ENCODE peak calls at places on chromosomes 11 and 22, in eight cellular contexts. One of them, this sample, is unnamed.

GRCh38 chr22:35131423-35132050 is 65.6 kb downstream of the ISX start:
- DNase-seq in aorta: no peak
- DNase-seq in sigmoid colon: no peak
- DNase-seq in endothelial cell of umbilical vein: no peak
- DNase-seq in heart right ventricle: no peak
- DNase-seq in Panc1: no peak
- DNase-seq in foreskin keratinocyte: no peak
- DNase-seq in pancreas: no peak
- DNase-seq in this sample: no peak

GRCh38 chr11:130945945-130946344 is 29.7 kb upstream of the SNX19 start:
- DNase-seq in sigmoid colon: peak; percentile 74
- DNase-seq in aorta: peak; percentile 84
- DNase-seq in pancreas: no peak
- DNase-seq in Panc1: no peak
- DNase-seq in endothelial cell of umbilical vein: no peak
- DNase-seq in foreskin keratinocyte: no peak
- DNase-seq in heart right ventricle: peak; percentile 26
- DNase-seq in this sample: no peak

GRCh38 chr11:83006877-83007330 is 64.8 kb downstream of the RAB30 start:
- DNase-seq in endothelial cell of umbilical vein: no peak
- DNase-seq in pancreas: no peak
- DNase-seq in Panc1: no peak
- DNase-seq in foreskin keratinocyte: no peak
- DNase-seq in sigmoid colon: no peak
- DNase-seq in heart right ventricle: no peak
- DNase-seq in aorta: no peak
- DNase-seq in this sample: no peak

GRCh38 chr11:116454020-116454645 is 318.7 kb downstream of the BUD13 start:
- DNase-seq in heart right ventricle: no peak
- DNase-seq in endothelial cell of umbilical vein: peak; percentile 65
- DNase-seq in pancreas: no peak
- DNase-seq in foreskin keratinocyte: no peak
- DNase-seq in Panc1: peak; percentile 25
- DNase-seq in aorta: no peak
- DNase-seq in sigmoid colon: peak; percentile 75
- DNase-seq in this sample: peak; percentile 48

GRCh38 chr22:17234144-17234623 is 14.9 kb upstream of the ADA2 start:
- DNase-seq in heart right ventricle: no peak
- DNase-seq in Panc1: no peak
- DNase-seq in pancreas: no peak
- DNase-seq in foreskin keratinocyte: no peak
- DNase-seq in endothelial cell of umbilical vein: no peak
- DNase-seq in aorta: peak; percentile 38
- DNase-seq in sigmoid colon: no peak
- DNase-seq in this sample: peak; percentile 49

GRCh38 chr11:78576549-78577097 is 2.0 kb upstream of the NARS2 start:
- DNase-seq in foreskin keratinocyte: no peak
- DNase-seq in heart right ventricle: no peak
- DNase-seq in pancreas: no peak
- DNase-seq in endothelial cell of umbilical vein: peak; percentile 17
- DNase-seq in aorta: no peak
- DNase-seq in Panc1: no peak
- DNase-seq in sigmoid colon: no peak
- DNase-seq in this sample: no peak

GRCh38 chr11:3152471-3153110 is 12.5 kb downstream of the OSBPL5 start:
- DNase-seq in endothelial cell of umbilical vein: no peak
- DNase-seq in heart right ventricle: peak; percentile 8
- DNase-seq in aorta: no peak
- DNase-seq in foreskin keratinocyte: no peak
- DNase-seq in sigmoid colon: no peak
- DNase-seq in Panc1: no peak
- DNase-seq in pancreas: peak; percentile 23
- DNase-seq in this sample: no peak

GRCh38 chr22:24996420-24996952 is 44.0 kb downstream of the KIAA1671 start:
- DNase-seq in foreskin keratinocyte: no peak
- DNase-seq in Panc1: no peak
- DNase-seq in aorta: no peak
- DNase-seq in pancreas: no peak
- DNase-seq in sigmoid colon: no peak
- DNase-seq in endothelial cell of umbilical vein: peak; percentile 48
- DNase-seq in heart right ventricle: no peak
- DNase-seq in this sample: peak; percentile 93

GRCh38 chr11:92852203-92852602 is 117.2 kb upstream of the MTNR1B start:
- DNase-seq in sigmoid colon: no peak
- DNase-seq in pancreas: no peak
- DNase-seq in endothelial cell of umbilical vein: no peak
- DNase-seq in Panc1: no peak
- DNase-seq in foreskin keratinocyte: no peak
- DNase-seq in aorta: no peak
- DNase-seq in heart right ventricle: no peak
- DNase-seq in this sample: no peak

GRCh38 chr11:77407613-77408012 is 66.3 kb downstream of the PAK1 start:
- DNase-seq in endothelial cell of umbilical vein: peak; percentile 96
- DNase-seq in heart right ventricle: no peak
- DNase-seq in pancreas: no peak
- DNase-seq in Panc1: peak; percentile 94
- DNase-seq in foreskin keratinocyte: peak; percentile 44
- DNase-seq in aorta: peak; percentile 76
- DNase-seq in sigmoid colon: no peak
- DNase-seq in this sample: peak; percentile 11

GRCh38 chr11:12008790-12009616 is 577 bp upstream of the DKK3 start:
- DNase-seq in foreskin keratinocyte: no peak
- DNase-seq in sigmoid colon: peak; percentile 76
- DNase-seq in pancreas: peak; percentile 65
- DNase-seq in heart right ventricle: peak; percentile 68
- DNase-seq in endothelial cell of umbilical vein: peak; percentile 69
- DNase-seq in Panc1: no peak
- DNase-seq in aorta: peak; percentile 85
- DNase-seq in this sample: peak; percentile 71

GRCh38 chr11:46345131-46345597 is 2.1 kb upstream of the DGKZ start:
- DNase-seq in heart right ventricle: peak; percentile 71
- DNase-seq in pancreas: no peak
- DNase-seq in endothelial cell of umbilical vein: peak; percentile 54
- DNase-seq in aorta: no peak
- DNase-seq in Panc1: no peak
- DNase-seq in sigmoid colon: no peak
- DNase-seq in foreskin keratinocyte: peak; percentile 76
- DNase-seq in this sample: no peak

GRCh38 chr22:22881116-22882032 is 6.2 kb upstream of the IGLL5 start:
- DNase-seq in pancreas: no peak
- DNase-seq in heart right ventricle: no peak
- DNase-seq in foreskin keratinocyte: no peak
- DNase-seq in Panc1: no peak
- DNase-seq in sigmoid colon: no peak
- DNase-seq in endothelial cell of umbilical vein: no peak
- DNase-seq in aorta: no peak
- DNase-seq in this sample: no peak

GRCh38 chr11:116981216-116981887 is 116.9 kb downstream of the SIK3 start:
- DNase-seq in aorta: no peak
- DNase-seq in pancreas: no peak
- DNase-seq in endothelial cell of umbilical vein: no peak
- DNase-seq in Panc1: no peak
- DNase-seq in sigmoid colon: no peak
- DNase-seq in foreskin keratinocyte: no peak
- DNase-seq in heart right ventricle: no peak
- DNase-seq in this sample: no peak

GRCh38 chr11:94151903-94152677 is 23.4 kb downstream of the PANX1 start:
- DNase-seq in aorta: no peak
- DNase-seq in Panc1: peak; percentile 76
- DNase-seq in sigmoid colon: no peak
- DNase-seq in foreskin keratinocyte: peak; percentile 87
- DNase-seq in heart right ventricle: no peak
- DNase-seq in endothelial cell of umbilical vein: peak; percentile 81
- DNase-seq in pancreas: no peak
- DNase-seq in this sample: peak; percentile 67

GRCh38 chr11:121508449-121508848 is 55.7 kb upstream of the SORL1-AS1 start:
- DNase-seq in pancreas: no peak
- DNase-seq in foreskin keratinocyte: no peak
- DNase-seq in sigmoid colon: no peak
- DNase-seq in heart right ventricle: no peak
- DNase-seq in endothelial cell of umbilical vein: no peak
- DNase-seq in aorta: no peak
- DNase-seq in Panc1: no peak
- DNase-seq in this sample: no peak

GRCh38 chr11:90288207-90288821 is 65.5 kb upstream of the CHORDC1 start:
- DNase-seq in pancreas: no peak
- DNase-seq in Panc1: peak; percentile 5
- DNase-seq in heart right ventricle: no peak
- DNase-seq in endothelial cell of umbilical vein: peak; percentile 41
- DNase-seq in foreskin keratinocyte: peak; percentile 1
- DNase-seq in aorta: no peak
- DNase-seq in sigmoid colon: no peak
- DNase-seq in this sample: peak; percentile 48

GRCh38 chr11:93005239-93005638 is 35.8 kb downstream of the MTNR1B start:
- DNase-seq in foreskin keratinocyte: peak; percentile 72
- DNase-seq in endothelial cell of umbilical vein: no peak
- DNase-seq in heart right ventricle: no peak
- DNase-seq in sigmoid colon: no peak
- DNase-seq in aorta: no peak
- DNase-seq in Panc1: no peak
- DNase-seq in pancreas: no peak
- DNase-seq in this sample: no peak

GRCh38 chr11:109208116-109208515 is 213.9 kb upstream of the C11orf87 start:
- DNase-seq in foreskin keratinocyte: no peak
- DNase-seq in aorta: no peak
- DNase-seq in heart right ventricle: no peak
- DNase-seq in endothelial cell of umbilical vein: no peak
- DNase-seq in sigmoid colon: no peak
- DNase-seq in pancreas: no peak
- DNase-seq in Panc1: no peak
- DNase-seq in this sample: no peak

GRCh38 chr11:30552839-30553238 is 33.3 kb downstream of the MPPED2 start:
- DNase-seq in endothelial cell of umbilical vein: no peak
- DNase-seq in Panc1: no peak
- DNase-seq in sigmoid colon: no peak
- DNase-seq in heart right ventricle: no peak
- DNase-seq in aorta: no peak
- DNase-seq in pancreas: no peak
- DNase-seq in foreskin keratinocyte: no peak
- DNase-seq in this sample: no peak

DNA sequence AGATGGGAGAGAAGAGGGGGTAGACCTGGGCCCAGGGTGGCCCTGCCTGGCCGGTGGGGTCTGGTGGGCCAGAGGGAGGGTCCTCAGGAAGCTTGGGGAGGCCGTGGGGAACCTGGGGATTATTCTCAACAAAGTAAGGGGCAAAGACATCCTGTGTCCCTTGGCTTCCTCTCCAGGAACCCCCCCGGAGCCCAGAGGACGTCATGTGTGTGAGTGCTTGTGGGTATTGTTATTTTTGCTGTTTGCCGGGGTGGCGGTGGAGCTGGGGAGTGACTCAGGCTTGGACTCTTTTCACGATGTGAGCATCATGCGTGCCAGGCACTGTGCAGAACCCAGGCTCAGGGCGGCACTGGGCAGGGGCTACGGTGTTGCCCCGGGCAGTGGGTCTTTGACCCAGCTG is 982 bp upstream of the SHANK3 start:
- DNase-seq in aorta: no peak
- DNase-seq in foreskin keratinocyte: no peak
- DNase-seq in pancreas: peak; percentile 39
- DNase-seq in heart right ventricle: peak; percentile 47
- DNase-seq in endothelial cell of umbilical vein: peak; percentile 56
- DNase-seq in Panc1: no peak
- DNase-seq in sigmoid colon: no peak
- DNase-seq in this sample: no peak
- H3K27ac ChIP-seq in aorta: no peak overlapping the region
- H3K27ac ChIP-seq in foreskin keratinocyte: no peak overlapping the region
- H3K27ac ChIP-seq in pancreas: no peak overlapping the region
- H3K27ac ChIP-seq in heart right ventricle: peak overlapping the region; percentile 92
- H3K27ac ChIP-seq in endothelial cell of umbilical vein: peak overlapping the region; percentile 94
- H3K27ac ChIP-seq in Panc1: no peak overlapping the region
- H3K27ac ChIP-seq in sigmoid colon: peak overlapping the region; percentile 7
- H3K27ac ChIP-seq in this sample: no peak overlapping the region

GRCh38 chr11:68093565-68093964 is 27.6 kb downstream of the CHKA start:
- DNase-seq in pancreas: no peak
- DNase-seq in aorta: no peak
- DNase-seq in sigmoid colon: no peak
- DNase-seq in heart right ventricle: no peak
- DNase-seq in Panc1: no peak
- DNase-seq in foreskin keratinocyte: no peak
- DNase-seq in endothelial cell of umbilical vein: no peak
- DNase-seq in this sample: no peak

GRCh38 chr11:68090287-68090686 is 30.9 kb downstream of the CHKA start:
- DNase-seq in heart right ventricle: no peak
- DNase-seq in aorta: no peak
- DNase-seq in foreskin keratinocyte: no peak
- DNase-seq in pancreas: no peak
- DNase-seq in Panc1: no peak
- DNase-seq in sigmoid colon: no peak
- DNase-seq in endothelial cell of umbilical vein: no peak
- DNase-seq in this sample: no peak

GRCh38 chr11:68092411-68092810 is 28.8 kb downstream of the CHKA start:
- DNase-seq in foreskin keratinocyte: no peak
- DNase-seq in sigmoid colon: no peak
- DNase-seq in Panc1: no peak
- DNase-seq in aorta: no peak
- DNase-seq in endothelial cell of umbilical vein: no peak
- DNase-seq in pancreas: no peak
- DNase-seq in heart right ventricle: no peak
- DNase-seq in this sample: no peak

GRCh38 chr11:68090706-68091105 is 30.5 kb downstream of the CHKA start:
- DNase-seq in foreskin keratinocyte: no peak
- DNase-seq in sigmoid colon: no peak
- DNase-seq in Panc1: no peak
- DNase-seq in heart right ventricle: no peak
- DNase-seq in endothelial cell of umbilical vein: no peak
- DNase-seq in aorta: no peak
- DNase-seq in pancreas: no peak
- DNase-seq in this sample: no peak
- H3K27ac ChIP-seq in foreskin keratinocyte: no peak overlapping the region
- H3K27ac ChIP-seq in sigmoid colon: no peak overlapping the region
- H3K27ac ChIP-seq in Panc1: no peak overlapping the region
- H3K27ac ChIP-seq in heart right ventricle: no peak overlapping the region
- H3K27ac ChIP-seq in endothelial cell of umbilical vein: no peak overlapping the region
- H3K27ac ChIP-seq in aorta: no peak overlapping the region
- H3K27ac ChIP-seq in pancreas: no peak overlapping the region
- H3K27ac ChIP-seq in this sample: peak overlapping the region; percentile 12

GRCh38 chr11:62567018-62567633 is 6.6 kb downstream of the EEF1G start:
- DNase-seq in pancreas: no peak
- DNase-seq in Panc1: no peak
- DNase-seq in aorta: no peak
- DNase-seq in sigmoid colon: no peak
- DNase-seq in foreskin keratinocyte: no peak
- DNase-seq in heart right ventricle: no peak
- DNase-seq in endothelial cell of umbilical vein: no peak
- DNase-seq in this sample: no peak
- H3K27ac ChIP-seq in pancreas: no peak overlapping the region
- H3K27ac ChIP-seq in Panc1: peak overlapping the region; percentile 36
- H3K27ac ChIP-seq in aorta: no peak overlapping the region
- H3K27ac ChIP-seq in sigmoid colon: no peak overlapping the region
- H3K27ac ChIP-seq in foreskin keratinocyte: no peak overlapping the region
- H3K27ac ChIP-seq in heart right ventricle: no peak overlapping the region
- H3K27ac ChIP-seq in endothelial cell of umbilical vein: no peak overlapping the region
- H3K27ac ChIP-seq in this sample: no peak overlapping the region

GRCh38 chr11:26109658-26110393 is 222.1 kb upstream of the ANO3 start:
- DNase-seq in pancreas: no peak
- DNase-seq in aorta: no peak
- DNase-seq in foreskin keratinocyte: no peak
- DNase-seq in Panc1: no peak
- DNase-seq in heart right ventricle: no peak
- DNase-seq in sigmoid colon: no peak
- DNase-seq in endothelial cell of umbilical vein: no peak
- DNase-seq in this sample: no peak
- H3K27ac ChIP-seq in pancreas: no peak overlapping the region
- H3K27ac ChIP-seq in aorta: no peak overlapping the region
- H3K27ac ChIP-seq in foreskin keratinocyte: no peak overlapping the region
- H3K27ac ChIP-seq in Panc1: no peak overlapping the region
- H3K27ac ChIP-seq in heart right ventricle: no peak overlapping the region
- H3K27ac ChIP-seq in sigmoid colon: no peak overlapping the region
- H3K27ac ChIP-seq in endothelial cell of umbilical vein: no peak overlapping the region
- H3K27ac ChIP-seq in this sample: no peak overlapping the region

GRCh38 chr22:39600491-39601179 is 30.1 kb downstream of the CACNA1I start:
- DNase-seq in aorta: no peak
- DNase-seq in endothelial cell of umbilical vein: no peak
- DNase-seq in heart right ventricle: no peak
- DNase-seq in Panc1: no peak
- DNase-seq in pancreas: no peak
- DNase-seq in foreskin keratinocyte: no peak
- DNase-seq in sigmoid colon: no peak
- DNase-seq in this sample: no peak
- H3K27ac ChIP-seq in aorta: no peak overlapping the region
- H3K27ac ChIP-seq in endothelial cell of umbilical vein: no peak overlapping the region
- H3K27ac ChIP-seq in heart right ventricle: no peak overlapping the region
- H3K27ac ChIP-seq in Panc1: no peak overlapping the region
- H3K27ac ChIP-seq in pancreas: no peak overlapping the region
- H3K27ac ChIP-seq in foreskin keratinocyte: no peak overlapping the region
- H3K27ac ChIP-seq in sigmoid colon: no peak overlapping the region
- H3K27ac ChIP-seq in this sample: no peak overlapping the region

This sample was measured in cardiac muscle cell.